ENCODE peak calls at places on chromosome 11, in eight cellular contexts. A is fibroblast of gingiva; J is type B pancreatic cell; C is stimulated activated CD8-positive, alpha-beta memory T cell treated with anti-CD3 and anti-CD28 coated beads, Interleukin-7, amount 100 ng/mL, for 1 hour; O is AG04450; N is NCI-H446; U is effector memory CD8-positive, alpha-beta T cell; Q is RWPE1. E is an unnamed sample.

GRCh38 chr11:10294289-10294953 is 402 bp upstream of the SBF2 start:
- DNase-seq in A (peak; percentile 90), J (no peak), C (no peak), O (no peak), N (peak; percentile 43), U (no peak), Q (peak; percentile 44), E (no peak)

GRCh38 chr11:9858822-9859221 is 194.9 kb downstream of the SWAP70 start:
- DNase-seq in A (no peak), J (no peak), C (no peak), O (no peak), N (no peak), U (no peak), Q (no peak), E (no peak)

GRCh38 chr11:25943031-25943430 is 388.9 kb upstream of the ANO3 start:
- DNase-seq in A (no peak), J (no peak), C (no peak), O (no peak), N (no peak), U (no peak), Q (no peak), E (no peak)

GRCh38 chr11:8025816-8026215 is 38.7 kb downstream of the EIF3F start:
- DNase-seq in A (peak; percentile 52), J (no peak), C (no peak), O (no peak), N (no peak), U (no peak), Q (no peak), E (no peak)

GRCh38 chr11:32334822-32335221 is 100.5 kb downstream of the WT1 start:
- DNase-seq in A (no peak), J (no peak), C (no peak), O (no peak), N (peak; percentile 12), U (no peak), Q (no peak), E (no peak)

GRCh38 chr11:111360150-111361043 is 18.7 kb downstream of the POU2AF1 start:
- DNase-seq in A (no peak), J (no peak), C (no peak), O (no peak), N (no peak), U (no peak), Q (no peak), E (no peak)

GRCh38 chr11:112852141-112852853 is 108.9 kb upstream of the NCAM1 start:
- DNase-seq in A (no peak), J (no peak), C (no peak), O (no peak), N (no peak), U (no peak), Q (peak; percentile 70), E (no peak)

GRCh38 chr11:63660972-63661371 is 10.2 kb downstream of the ATL3 start:
- DNase-seq in A (no peak), J (no peak), C (no peak), O (no peak), N (no peak), U (no peak), Q (no peak), E (no peak)

GRCh38 chr11:73143126-73143838 is 1.2 kb upstream of the FCHSD2 start:
- DNase-seq in A (no peak), J (no peak), C (no peak), O (peak; percentile 38), N (no peak), U (no peak), Q (no peak), E (no peak)

GRCh38 chr11:19762266-19762665 is 49.6 kb downstream of the NAV2 start:
- DNase-seq in A (no peak), J (no peak), C (no peak), O (no peak), N (no peak), U (no peak), Q (no peak), E (no peak)

GRCh38 chr11:47056261-47056915 is 119.8 kb downstream of the CSTPP1 start:
- DNase-seq in A (peak; percentile 24), J (no peak), C (no peak), O (peak; percentile 72), N (no peak), U (no peak), Q (no peak), E (no peak)

GRCh38 chr11:3091081-3091845 is 34.0 kb upstream of the CARS1 start:
- DNase-seq in A (no peak), J (no peak), C (no peak), O (no peak), N (no peak), U (no peak), Q (no peak), E (no peak)

GRCh38 chr11:34977039-34977906 is 60.9 kb downstream of the PDHX start:
- DNase-seq in A (peak; percentile 31), J (no peak), C (no peak), O (peak; percentile 90), N (no peak), U (no peak), Q (peak; percentile 72), E (no peak)

GRCh38 chr11:59456661-59457060 is at the start of gene OR4D6:
- DNase-seq in A (no peak), J (no peak), C (no peak), O (no peak), N (no peak), U (no peak), Q (no peak), E (no peak)

GRCh38 chr11:86708671-86709070 is 36.3 kb upstream of the ME3 start:
- DNase-seq in A (no peak), J (no peak), C (no peak), O (no peak), N (no peak), U (no peak), Q (no peak), E (no peak)

GRCh38 chr11:119975561-119976152 is 162.3 kb downstream of the TRIM29 start:
- DNase-seq in A (no peak), J (no peak), C (no peak), O (no peak), N (peak; percentile 83), U (no peak), Q (no peak), E (no peak)

GRCh38 chr11:102467080-102467708 is 14.6 kb upstream of the TMEM123 start:
- DNase-seq in A (no peak), J (no peak), C (no peak), O (no peak), N (no peak), U (no peak), Q (no peak), E (no peak)

GRCh38 chr11:13297308-13297916 is 19.8 kb downstream of the BMAL1 start:
- DNase-seq in A (no peak), J (no peak), C (no peak), O (no peak), N (no peak), U (no peak), Q (no peak), E (no peak)

GRCh38 chr11:115623021-115623451 is 118.8 kb upstream of the CADM1 start:
- DNase-seq in A (peak; percentile 91), J (no peak), C (no peak), O (peak; percentile 97), N (no peak), U (no peak), Q (peak; percentile 74), E (no peak)

GRCh38 chr11:79285756-79286155 is 155.1 kb downstream of the TENM4 start:
- DNase-seq in A (peak; percentile 16), J (no peak), C (no peak), O (no peak), N (no peak), U (no peak), Q (no peak), E (no peak)

GRCh38 chr11:122440783-122441701 is 214.5 kb upstream of the UBASH3B start:
- DNase-seq in A (no peak), J (no peak), C (no peak), O (no peak), N (no peak), U (no peak), Q (no peak), E (no peak)

GRCh38 chr11:118009821-118010737 is 23.9 kb downstream of the IL10RA start:
- DNase-seq in A (no peak), J (no peak), C (no peak), O (no peak), N (peak; percentile 12), U (no peak), Q (no peak), E (no peak)

GRCh38 chr11:2792376-2793250 is 92.8 kb upstream of the KCNQ1OT1 start:
- DNase-seq in A (no peak), J (peak; percentile 53), C (no peak), O (no peak), N (no peak), U (no peak), Q (peak; percentile 29), E (peak; percentile 34)

GRCh38 chr11:11157201-11157600 is 195.8 kb downstream of the CSNK2A3 start:
- DNase-seq in A (peak; percentile 20), J (no peak), C (no peak), O (no peak), N (peak; percentile 37), U (peak; percentile 30), Q (no peak), E (no peak)

GRCh38 chr11:113014731-113015455 is 53.7 kb downstream of the NCAM1 start:
- DNase-seq in A (no peak), J (no peak), C (no peak), O (no peak), N (peak; percentile 97), U (no peak), Q (no peak), E (no peak)

GRCh38 chr11:44607324-44607962 is 42.0 kb downstream of the CD82 start:
- DNase-seq in A (no peak), J (no peak), C (no peak), O (no peak), N (no peak), U (no peak), Q (no peak), E (no peak)

GRCh38 chr11:102287963-102288744 is 29.1 kb upstream of the BIRC3 start:
- DNase-seq in A (peak; percentile 70), J (no peak), C (no peak), O (peak; percentile 55), N (peak; percentile 80), U (peak; percentile 44), Q (peak; percentile 68), E (peak; percentile 45)

GRCh38 chr11:110000858-110001257 is 92.3 kb upstream of the ZC3H12C start:
- DNase-seq in A (no peak), J (no peak), C (no peak), O (no peak), N (no peak), U (no peak), Q (no peak), E (no peak)

GRCh38 chr11:94880216-94880615 is 93.1 kb downstream of the CWC15 start:
- DNase-seq in A (no peak), J (no peak), C (no peak), O (no peak), N (no peak), U (no peak), Q (peak; percentile 76), E (no peak)

GRCh38 chr11:45083544-45084087 is 62.8 kb upstream of the PRDM11 start:
- DNase-seq in A (no peak), J (no peak), C (no peak), O (no peak), N (no peak), U (no peak), Q (peak; percentile 20), E (no peak)

GRCh38 chr11:113862430-113862829 is 12.9 kb downstream of the USP28 start:
- DNase-seq in A (peak; percentile 16), J (no peak), C (no peak), O (no peak), N (no peak), U (no peak), Q (peak; percentile 13), E (no peak)

GRCh38 chr11:79440451-79441158 is at the start of gene TENM4:
- DNase-seq in A (peak; percentile 79), J (peak; percentile 84), C (no peak), O (peak; percentile 77), N (peak; percentile 23), U (no peak), Q (peak; percentile 55), E (peak; percentile 45)

GRCh38 chr11:60119708-60120107 is 31.2 kb downstream of the MS4A2 start:
- DNase-seq in A (no peak), J (no peak), C (no peak), O (no peak), N (no peak), U (no peak), Q (no peak), E (no peak)

GRCh38 chr11:127023991-127024390 is 23.4 kb upstream of the KIRREL3 start:
- DNase-seq in A (no peak), J (no peak), C (no peak), O (no peak), N (no peak), U (no peak), Q (no peak), E (no peak)